ENCODE peak calls at places on chromosomes 16 and 17, in seven cellular contexts. One of them, this sample, is unnamed.

GRCh38 chr16:17053536-17054160 is 417.1 kb downstream of the XYLT1 start:
- DNase-seq in LNCaP clone FGC: no peak
- DNase-seq in lung: no peak
- DNase-seq in mammary epithelial cell: no peak
- DNase-seq in neuronal stem cell: no peak
- DNase-seq in mesenchymal stem cell: no peak
- DNase-seq in CD8-positive, alpha-beta T cell: no peak
- DNase-seq in this sample: no peak

GRCh38 chr17:33637534-33637933 is 344.4 kb upstream of the ASIC2 start:
- DNase-seq in LNCaP clone FGC: no peak
- DNase-seq in lung: no peak
- DNase-seq in mammary epithelial cell: no peak
- DNase-seq in neuronal stem cell: no peak
- DNase-seq in mesenchymal stem cell: no peak
- DNase-seq in CD8-positive, alpha-beta T cell: no peak
- DNase-seq in this sample: no peak

GRCh38 chr17:27807567-27808470 is 7.5 kb upstream of the NOS2 start:
- DNase-seq in LNCaP clone FGC: no peak
- DNase-seq in lung: no peak
- DNase-seq in mammary epithelial cell: no peak
- DNase-seq in neuronal stem cell: no peak
- DNase-seq in mesenchymal stem cell: no peak
- DNase-seq in CD8-positive, alpha-beta T cell: peak; percentile 22
- DNase-seq in this sample: no peak

GRCh38 chr17:47813512-47814031 is 8.0 kb downstream of the OSBPL7 start:
- DNase-seq in LNCaP clone FGC: no peak
- DNase-seq in lung: no peak
- DNase-seq in mammary epithelial cell: no peak
- DNase-seq in neuronal stem cell: no peak
- DNase-seq in mesenchymal stem cell: no peak
- DNase-seq in CD8-positive, alpha-beta T cell: no peak
- DNase-seq in this sample: no peak

GRCh38 chr17:61803796-61804195 is 59.5 kb downstream of the BRIP1 start:
- DNase-seq in LNCaP clone FGC: no peak
- DNase-seq in lung: no peak
- DNase-seq in mammary epithelial cell: no peak
- DNase-seq in neuronal stem cell: no peak
- DNase-seq in mesenchymal stem cell: no peak
- DNase-seq in CD8-positive, alpha-beta T cell: no peak
- DNase-seq in this sample: no peak

GRCh38 chr16:50251375-50252081 is 14.8 kb upstream of the ADCY7 start:
- DNase-seq in LNCaP clone FGC: no peak
- DNase-seq in lung: peak; percentile 68
- DNase-seq in mammary epithelial cell: peak; percentile 83
- DNase-seq in neuronal stem cell: no peak
- DNase-seq in mesenchymal stem cell: peak; percentile 86
- DNase-seq in CD8-positive, alpha-beta T cell: no peak
- DNase-seq in this sample: peak; percentile 90

GRCh38 chr17:82117139-82118090 is 19.4 kb upstream of the FASN start:
- DNase-seq in LNCaP clone FGC: no peak
- DNase-seq in lung: no peak
- DNase-seq in mammary epithelial cell: no peak
- DNase-seq in neuronal stem cell: no peak
- DNase-seq in mesenchymal stem cell: no peak
- DNase-seq in CD8-positive, alpha-beta T cell: no peak
- DNase-seq in this sample: no peak

GRCh38 chr17:21193031-21193430 is 20.9 kb downstream of the TMEM11 start:
- DNase-seq in LNCaP clone FGC: no peak
- DNase-seq in lung: no peak
- DNase-seq in mammary epithelial cell: no peak
- DNase-seq in neuronal stem cell: no peak
- DNase-seq in mesenchymal stem cell: no peak
- DNase-seq in CD8-positive, alpha-beta T cell: no peak
- DNase-seq in this sample: no peak

GRCh38 chr17:74201250-74201649 is 2.2 kb upstream of the RPL38 start:
- DNase-seq in LNCaP clone FGC: no peak
- DNase-seq in lung: no peak
- DNase-seq in mammary epithelial cell: peak; percentile 34
- DNase-seq in neuronal stem cell: no peak
- DNase-seq in mesenchymal stem cell: peak; percentile 69
- DNase-seq in CD8-positive, alpha-beta T cell: no peak
- DNase-seq in this sample: no peak

GRCh38 chr17:16398270-16399267 is 16.8 kb upstream of the TRPV2 start:
- DNase-seq in LNCaP clone FGC: no peak
- DNase-seq in lung: no peak
- DNase-seq in mammary epithelial cell: peak; percentile 81
- DNase-seq in neuronal stem cell: no peak
- DNase-seq in mesenchymal stem cell: peak; percentile 56
- DNase-seq in CD8-positive, alpha-beta T cell: no peak
- DNase-seq in this sample: no peak

GRCh38 chr17:54194268-54194667 is 371.5 kb downstream of the KIF2B start:
- DNase-seq in LNCaP clone FGC: no peak
- DNase-seq in lung: no peak
- DNase-seq in mammary epithelial cell: no peak
- DNase-seq in neuronal stem cell: no peak
- DNase-seq in mesenchymal stem cell: no peak
- DNase-seq in CD8-positive, alpha-beta T cell: no peak
- DNase-seq in this sample: no peak

GRCh38 chr16:2213817-2214720 is 571 bp downstream of the PGP start:
- DNase-seq in LNCaP clone FGC: no peak
- DNase-seq in lung: no peak
- DNase-seq in mammary epithelial cell: no peak
- DNase-seq in neuronal stem cell: no peak
- DNase-seq in mesenchymal stem cell: no peak
- DNase-seq in CD8-positive, alpha-beta T cell: no peak
- DNase-seq in this sample: no peak

GRCh38 chr16:47229053-47229640 is 85.4 kb upstream of the NETO2 start:
- DNase-seq in LNCaP clone FGC: no peak
- DNase-seq in lung: no peak
- DNase-seq in mammary epithelial cell: no peak
- DNase-seq in neuronal stem cell: no peak
- DNase-seq in mesenchymal stem cell: no peak
- DNase-seq in CD8-positive, alpha-beta T cell: no peak
- DNase-seq in this sample: no peak

GRCh38 chr17:72192409-72193192 is 71.8 kb downstream of the SOX9 start:
- DNase-seq in LNCaP clone FGC: no peak
- DNase-seq in lung: peak; percentile 38
- DNase-seq in mammary epithelial cell: peak; percentile 72
- DNase-seq in neuronal stem cell: no peak
- DNase-seq in mesenchymal stem cell: peak; percentile 18
- DNase-seq in CD8-positive, alpha-beta T cell: no peak
- DNase-seq in this sample: peak; percentile 52

GRCh38 chr16:50068550-50068949 is 2.8 kb downstream of the HEATR3 start:
- DNase-seq in LNCaP clone FGC: no peak
- DNase-seq in lung: no peak
- DNase-seq in mammary epithelial cell: no peak
- DNase-seq in neuronal stem cell: no peak
- DNase-seq in mesenchymal stem cell: peak; percentile 76
- DNase-seq in CD8-positive, alpha-beta T cell: no peak
- DNase-seq in this sample: peak; percentile 46

GRCh38 chr17:13405080-13405479 is 196.6 kb downstream of the HS3ST3A1 start:
- DNase-seq in LNCaP clone FGC: no peak
- DNase-seq in lung: no peak
- DNase-seq in mammary epithelial cell: no peak
- DNase-seq in neuronal stem cell: no peak
- DNase-seq in mesenchymal stem cell: no peak
- DNase-seq in CD8-positive, alpha-beta T cell: no peak
- DNase-seq in this sample: no peak

DNA sequence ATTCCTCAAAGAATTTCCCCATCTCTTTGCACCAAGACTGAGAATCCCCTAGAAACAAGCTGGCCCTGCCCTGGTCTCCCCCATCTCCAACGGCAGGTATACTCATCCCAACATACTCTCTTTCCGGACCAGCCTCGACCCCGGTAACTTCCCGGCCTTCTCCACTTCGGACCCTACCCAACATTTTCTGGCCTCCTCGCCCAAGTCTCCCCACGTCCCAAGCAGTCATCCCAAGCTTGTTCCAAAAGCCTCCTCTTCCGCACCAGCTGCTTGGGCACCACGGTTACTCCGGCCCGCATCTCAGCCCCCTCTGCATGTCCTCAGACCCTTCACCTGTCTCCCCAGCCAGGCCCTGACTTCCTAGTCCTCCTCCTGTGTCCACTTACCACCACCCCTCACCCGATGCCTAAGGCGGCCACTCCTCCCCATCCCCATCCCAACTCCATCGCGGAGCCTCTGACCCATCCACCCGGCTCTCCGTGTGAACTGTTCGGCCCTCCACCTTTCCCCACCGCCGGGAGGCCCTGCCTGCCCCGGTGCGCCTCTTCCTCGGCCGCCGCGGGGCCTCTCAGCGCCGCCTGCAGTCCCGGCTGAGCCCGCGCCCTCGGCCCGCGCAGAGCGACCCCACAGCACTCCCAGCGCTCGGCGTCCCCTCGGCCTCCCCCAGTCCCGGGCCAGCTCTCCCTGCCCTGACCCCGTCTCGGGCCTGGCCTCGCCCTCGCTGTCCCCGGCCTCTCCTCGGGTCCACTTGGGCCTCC is 993 bp downstream of the PITPNA start:
- DNase-seq in LNCaP clone FGC: no peak
- DNase-seq in lung: no peak
- DNase-seq in mammary epithelial cell: peak; percentile 23
- DNase-seq in neuronal stem cell: no peak
- DNase-seq in mesenchymal stem cell: peak; percentile 44
- DNase-seq in CD8-positive, alpha-beta T cell: no peak
- DNase-seq in this sample: no peak
- H3K4me3 ChIP-seq in LNCaP clone FGC: peak overlapping the region; percentile 89
- H3K4me3 ChIP-seq in lung: peak overlapping the region; percentile 79
- H3K4me3 ChIP-seq in mammary epithelial cell: peak overlapping the region; percentile 56
- H3K4me3 ChIP-seq in neuronal stem cell: peak overlapping the region; percentile 68
- H3K4me3 ChIP-seq in mesenchymal stem cell: peak overlapping the region; percentile 88
- H3K4me3 ChIP-seq in CD8-positive, alpha-beta T cell: peak overlapping the region; percentile 41
- H3K4me3 ChIP-seq in this sample: peak overlapping the region; percentile 51

GRCh38 chr16:30925646-30926332 is 2.4 kb downstream of the FBXL19 start:
- DNase-seq in LNCaP clone FGC: no peak
- DNase-seq in lung: no peak
- DNase-seq in mammary epithelial cell: no peak
- DNase-seq in neuronal stem cell: no peak
- DNase-seq in mesenchymal stem cell: no peak
- DNase-seq in CD8-positive, alpha-beta T cell: no peak
- DNase-seq in this sample: no peak
- H3K4me3 ChIP-seq in LNCaP clone FGC: no peak overlapping the region
- H3K4me3 ChIP-seq in lung: no peak overlapping the region
- H3K4me3 ChIP-seq in mammary epithelial cell: no peak overlapping the region
- H3K4me3 ChIP-seq in neuronal stem cell: peak overlapping the region; percentile 76
- H3K4me3 ChIP-seq in mesenchymal stem cell: peak overlapping the region; percentile 76
- H3K4me3 ChIP-seq in CD8-positive, alpha-beta T cell: no peak overlapping the region
- H3K4me3 ChIP-seq in this sample: no peak overlapping the region

DNA sequence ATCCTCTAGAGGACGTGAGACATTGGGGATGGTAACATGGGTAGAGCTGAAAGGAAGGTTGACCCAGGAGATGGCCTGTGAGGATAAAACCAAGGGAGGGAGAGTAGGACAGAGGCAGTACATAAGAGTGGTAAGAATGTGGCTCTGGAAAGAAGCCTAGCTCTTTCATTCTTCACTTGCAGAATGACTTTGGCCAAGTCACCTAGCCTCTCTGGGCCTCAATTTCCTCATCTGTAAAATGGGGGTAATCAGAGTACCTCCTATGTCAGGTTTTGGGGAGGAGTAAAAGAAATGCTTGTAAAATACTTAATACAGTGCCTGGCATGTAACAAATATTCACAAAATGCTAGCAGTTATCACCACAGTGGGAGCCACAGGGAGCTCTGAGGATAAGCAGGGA is 6.9 kb downstream of the KDM6B start:
- DNase-seq in LNCaP clone FGC: no peak
- DNase-seq in lung: no peak
- DNase-seq in mammary epithelial cell: no peak
- DNase-seq in neuronal stem cell: no peak
- DNase-seq in mesenchymal stem cell: no peak
- DNase-seq in CD8-positive, alpha-beta T cell: no peak
- DNase-seq in this sample: no peak
- H3K4me3 ChIP-seq in LNCaP clone FGC: peak overlapping the region; percentile 88
- H3K4me3 ChIP-seq in lung: no peak overlapping the region
- H3K4me3 ChIP-seq in mammary epithelial cell: no peak overlapping the region
- H3K4me3 ChIP-seq in neuronal stem cell: peak overlapping the region; percentile 80
- H3K4me3 ChIP-seq in mesenchymal stem cell: peak overlapping the region; percentile 94
- H3K4me3 ChIP-seq in CD8-positive, alpha-beta T cell: peak overlapping the region; percentile 98
- H3K4me3 ChIP-seq in this sample: no peak overlapping the region

GRCh38 chr17:43170140-43170765 is 761 bp upstream of the NBR1 start:
- DNase-seq in LNCaP clone FGC: peak; percentile 90
- DNase-seq in lung: peak; percentile 91
- DNase-seq in mammary epithelial cell: peak; percentile 96
- DNase-seq in neuronal stem cell: peak; percentile 84
- DNase-seq in mesenchymal stem cell: peak; percentile 99
- DNase-seq in CD8-positive, alpha-beta T cell: peak; percentile 71
- DNase-seq in this sample: peak; percentile 97

GRCh38 chr17:43171761-43172487 is 910 bp downstream of the NBR1 start:
- DNase-seq in LNCaP clone FGC: peak; percentile 39
- DNase-seq in lung: no peak
- DNase-seq in mammary epithelial cell: peak; percentile 88
- DNase-seq in neuronal stem cell: no peak
- DNase-seq in mesenchymal stem cell: peak; percentile 90
- DNase-seq in CD8-positive, alpha-beta T cell: no peak
- DNase-seq in this sample: peak; percentile 89

GRCh38 chr17:43170766-43171681 is at the start of gene NBR1:
- DNase-seq in LNCaP clone FGC: peak; percentile 93
- DNase-seq in lung: peak; percentile 97
- DNase-seq in mammary epithelial cell: peak; percentile 97
- DNase-seq in neuronal stem cell: peak; percentile 99
- DNase-seq in mesenchymal stem cell: peak; percentile 99
- DNase-seq in CD8-positive, alpha-beta T cell: peak; percentile 91
- DNase-seq in this sample: peak; percentile 98

GRCh38 chr17:43175213-43176118 is 4.5 kb downstream of the NBR1 start:
- DNase-seq in LNCaP clone FGC: no peak
- DNase-seq in lung: no peak
- DNase-seq in mammary epithelial cell: peak; percentile 26
- DNase-seq in neuronal stem cell: no peak
- DNase-seq in mesenchymal stem cell: peak; percentile 21
- DNase-seq in CD8-positive, alpha-beta T cell: no peak
- DNase-seq in this sample: peak; percentile 51

DNA sequence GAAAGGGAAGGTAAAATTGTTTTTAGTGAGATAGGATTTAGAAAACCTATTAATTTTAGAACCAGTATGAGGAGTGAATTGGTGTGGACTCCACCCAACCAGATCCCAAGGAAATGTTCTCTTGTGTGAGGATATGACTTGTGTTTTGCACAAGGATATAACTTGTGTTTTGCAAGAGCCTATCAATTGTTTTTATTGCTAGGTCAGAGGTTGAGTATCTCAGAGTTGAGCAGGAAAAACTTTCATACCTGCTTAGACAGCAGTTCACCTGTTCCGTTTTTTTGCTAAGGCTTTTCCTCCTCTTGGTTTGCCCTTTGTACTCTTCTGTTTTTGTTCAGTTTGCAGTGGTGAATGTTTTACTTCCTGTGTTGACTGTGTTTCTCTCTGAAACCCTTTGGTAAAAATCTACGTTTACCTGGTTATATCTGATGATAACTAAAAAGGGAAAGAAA is 5.1 kb downstream of the NBR1 start:
- DNase-seq in LNCaP clone FGC: no peak
- DNase-seq in lung: no peak
- DNase-seq in mammary epithelial cell: no peak
- DNase-seq in neuronal stem cell: no peak
- DNase-seq in mesenchymal stem cell: no peak
- DNase-seq in CD8-positive, alpha-beta T cell: no peak
- DNase-seq in this sample: no peak
- H3K4me3 ChIP-seq in LNCaP clone FGC: no peak overlapping the region
- H3K4me3 ChIP-seq in lung: no peak overlapping the region
- H3K4me3 ChIP-seq in mammary epithelial cell: no peak overlapping the region
- H3K4me3 ChIP-seq in neuronal stem cell: no peak overlapping the region
- H3K4me3 ChIP-seq in mesenchymal stem cell: no peak overlapping the region
- H3K4me3 ChIP-seq in CD8-positive, alpha-beta T cell: no peak overlapping the region
- H3K4me3 ChIP-seq in this sample: no peak overlapping the region

This sample was measured in astrocyte of the spinal cord.